ENCODE peak calls at places on chromosomes 13 and 19, in nine cellular contexts. One of them, this sample, is unnamed.

GRCh38 chr19:35086455-35086854 is 29.2 kb upstream of the FXYD3 start:
- DNase-seq in stomach: no peak
- DNase-seq in prostate gland: no peak
- DNase-seq in transverse colon: no peak
- DNase-seq in HepG2: no peak
- DNase-seq in HCT116: no peak
- DNase-seq in GM12891: no peak
- DNase-seq in spleen: peak; percentile 84
- DNase-seq in breast epithelium: no peak
- DNase-seq in this sample: no peak

GRCh38 chr19:18306903-18307681 is 15.8 kb downstream of the LSM4 start:
- DNase-seq in stomach: no peak
- DNase-seq in prostate gland: no peak
- DNase-seq in transverse colon: no peak
- DNase-seq in HepG2: no peak
- DNase-seq in HCT116: no peak
- DNase-seq in GM12891: no peak
- DNase-seq in spleen: peak; percentile 82
- DNase-seq in breast epithelium: no peak
- DNase-seq in this sample: no peak

GRCh38 chr13:100129605-100130004 is 40.7 kb downstream of the PCCA start:
- DNase-seq in stomach: no peak
- DNase-seq in prostate gland: no peak
- DNase-seq in transverse colon: no peak
- DNase-seq in HepG2: no peak
- DNase-seq in HCT116: no peak
- DNase-seq in GM12891: no peak
- DNase-seq in spleen: no peak
- DNase-seq in breast epithelium: no peak
- DNase-seq in this sample: no peak

GRCh38 chr19:40962460-40962961 is 28.6 kb upstream of the CYP2B6 start:
- DNase-seq in stomach: no peak
- DNase-seq in prostate gland: no peak
- DNase-seq in transverse colon: no peak
- DNase-seq in HepG2: peak; percentile 55
- DNase-seq in HCT116: no peak
- DNase-seq in GM12891: no peak
- DNase-seq in spleen: no peak
- DNase-seq in breast epithelium: no peak
- DNase-seq in this sample: no peak

GRCh38 chr19:16118489-16119033 is 6.9 kb downstream of the RAB8A start:
- DNase-seq in stomach: peak; percentile 52
- DNase-seq in prostate gland: no peak
- DNase-seq in transverse colon: peak; percentile 76
- DNase-seq in HepG2: no peak
- DNase-seq in HCT116: no peak
- DNase-seq in GM12891: peak; percentile 77
- DNase-seq in spleen: peak; percentile 90
- DNase-seq in breast epithelium: no peak
- DNase-seq in this sample: peak; percentile 83

GRCh38 chr19:37551123-37551993 is 43.2 kb downstream of the ZNF571 start:
- DNase-seq in stomach: no peak
- DNase-seq in prostate gland: no peak
- DNase-seq in transverse colon: peak; percentile 42
- DNase-seq in HepG2: no peak
- DNase-seq in HCT116: no peak
- DNase-seq in GM12891: peak; percentile 77
- DNase-seq in spleen: no peak
- DNase-seq in breast epithelium: no peak
- DNase-seq in this sample: peak; percentile 46

GRCh38 chr13:27375686-27376326 is 48.6 kb upstream of the GTF3A start:
- DNase-seq in stomach: peak; percentile 70
- DNase-seq in prostate gland: peak; percentile 30
- DNase-seq in transverse colon: peak; percentile 72
- DNase-seq in HepG2: peak; percentile 47
- DNase-seq in HCT116: peak; percentile 70
- DNase-seq in GM12891: peak; percentile 47
- DNase-seq in spleen: no peak
- DNase-seq in breast epithelium: no peak
- DNase-seq in this sample: no peak

GRCh38 chr19:34256835-34257558 is 2.6 kb downstream of the GARRE1 start:
- DNase-seq in stomach: no peak
- DNase-seq in prostate gland: no peak
- DNase-seq in transverse colon: no peak
- DNase-seq in HepG2: no peak
- DNase-seq in HCT116: no peak
- DNase-seq in GM12891: no peak
- DNase-seq in spleen: no peak
- DNase-seq in breast epithelium: no peak
- DNase-seq in this sample: no peak

GRCh38 chr19:29711584-29712132 is 3.4 kb downstream of the C19orf12 start:
- DNase-seq in stomach: no peak
- DNase-seq in prostate gland: no peak
- DNase-seq in transverse colon: no peak
- DNase-seq in HepG2: no peak
- DNase-seq in HCT116: no peak
- DNase-seq in GM12891: no peak
- DNase-seq in spleen: no peak
- DNase-seq in breast epithelium: no peak
- DNase-seq in this sample: no peak

GRCh38 chr19:11254662-11255061 is 7.7 kb downstream of the DOCK6 start:
- DNase-seq in stomach: no peak
- DNase-seq in prostate gland: no peak
- DNase-seq in transverse colon: no peak
- DNase-seq in HepG2: no peak
- DNase-seq in HCT116: no peak
- DNase-seq in GM12891: no peak
- DNase-seq in spleen: no peak
- DNase-seq in breast epithelium: no peak
- DNase-seq in this sample: no peak

GRCh38 chr19:290539-291521 is at the start of gene PLPP2:
- DNase-seq in stomach: peak; percentile 93
- DNase-seq in prostate gland: peak; percentile 88
- DNase-seq in transverse colon: peak; percentile 77
- DNase-seq in HepG2: no peak
- DNase-seq in HCT116: no peak
- DNase-seq in GM12891: peak; percentile 29
- DNase-seq in spleen: no peak
- DNase-seq in breast epithelium: peak; percentile 94
- DNase-seq in this sample: no peak

GRCh38 chr19:39386557-39386956 is 4.3 kb downstream of the PAF1 start:
- DNase-seq in stomach: no peak
- DNase-seq in prostate gland: no peak
- DNase-seq in transverse colon: no peak
- DNase-seq in HepG2: no peak
- DNase-seq in HCT116: no peak
- DNase-seq in GM12891: no peak
- DNase-seq in spleen: no peak
- DNase-seq in breast epithelium: no peak
- DNase-seq in this sample: no peak

GRCh38 chr13:112638157-112638750 is 50.3 kb upstream of the TUBGCP3 start:
- DNase-seq in stomach: no peak
- DNase-seq in prostate gland: no peak
- DNase-seq in transverse colon: no peak
- DNase-seq in HepG2: no peak
- DNase-seq in HCT116: no peak
- DNase-seq in GM12891: no peak
- DNase-seq in spleen: peak; percentile 54
- DNase-seq in breast epithelium: no peak
- DNase-seq in this sample: no peak

GRCh38 chr19:17469092-17469370 is 1.3 kb upstream of the SLC27A1 start:
- DNase-seq in stomach: no peak
- DNase-seq in prostate gland: no peak
- DNase-seq in transverse colon: no peak
- DNase-seq in HepG2: no peak
- DNase-seq in HCT116: no peak
- DNase-seq in GM12891: no peak
- DNase-seq in spleen: no peak
- DNase-seq in breast epithelium: no peak
- DNase-seq in this sample: no peak

GRCh38 chr13:106589716-106590115 is 21.8 kb upstream of the ARGLU1 start:
- DNase-seq in stomach: no peak
- DNase-seq in prostate gland: no peak
- DNase-seq in transverse colon: no peak
- DNase-seq in HepG2: no peak
- DNase-seq in HCT116: no peak
- DNase-seq in GM12891: no peak
- DNase-seq in spleen: no peak
- DNase-seq in breast epithelium: no peak
- DNase-seq in this sample: no peak

GRCh38 chr13:99436013-99436412 is 65.3 kb upstream of the TM9SF2 start:
- DNase-seq in stomach: no peak
- DNase-seq in prostate gland: no peak
- DNase-seq in transverse colon: no peak
- DNase-seq in HepG2: peak; percentile 11
- DNase-seq in HCT116: no peak
- DNase-seq in GM12891: no peak
- DNase-seq in spleen: no peak
- DNase-seq in breast epithelium: no peak
- DNase-seq in this sample: no peak

GRCh38 chr13:75402787-75403186 is 79.2 kb downstream of the TBC1D4 start:
- DNase-seq in stomach: no peak
- DNase-seq in prostate gland: no peak
- DNase-seq in transverse colon: no peak
- DNase-seq in HepG2: peak; percentile 45
- DNase-seq in HCT116: no peak
- DNase-seq in GM12891: no peak
- DNase-seq in spleen: no peak
- DNase-seq in breast epithelium: no peak
- DNase-seq in this sample: no peak

GRCh38 chr13:27954406-27954851 is 14.7 kb downstream of the CDX2 start:
- DNase-seq in stomach: peak; percentile 49
- DNase-seq in prostate gland: no peak
- DNase-seq in transverse colon: peak; percentile 53
- DNase-seq in HepG2: no peak
- DNase-seq in HCT116: no peak
- DNase-seq in GM12891: no peak
- DNase-seq in spleen: peak; percentile 75
- DNase-seq in breast epithelium: no peak
- DNase-seq in this sample: no peak

DNA sequence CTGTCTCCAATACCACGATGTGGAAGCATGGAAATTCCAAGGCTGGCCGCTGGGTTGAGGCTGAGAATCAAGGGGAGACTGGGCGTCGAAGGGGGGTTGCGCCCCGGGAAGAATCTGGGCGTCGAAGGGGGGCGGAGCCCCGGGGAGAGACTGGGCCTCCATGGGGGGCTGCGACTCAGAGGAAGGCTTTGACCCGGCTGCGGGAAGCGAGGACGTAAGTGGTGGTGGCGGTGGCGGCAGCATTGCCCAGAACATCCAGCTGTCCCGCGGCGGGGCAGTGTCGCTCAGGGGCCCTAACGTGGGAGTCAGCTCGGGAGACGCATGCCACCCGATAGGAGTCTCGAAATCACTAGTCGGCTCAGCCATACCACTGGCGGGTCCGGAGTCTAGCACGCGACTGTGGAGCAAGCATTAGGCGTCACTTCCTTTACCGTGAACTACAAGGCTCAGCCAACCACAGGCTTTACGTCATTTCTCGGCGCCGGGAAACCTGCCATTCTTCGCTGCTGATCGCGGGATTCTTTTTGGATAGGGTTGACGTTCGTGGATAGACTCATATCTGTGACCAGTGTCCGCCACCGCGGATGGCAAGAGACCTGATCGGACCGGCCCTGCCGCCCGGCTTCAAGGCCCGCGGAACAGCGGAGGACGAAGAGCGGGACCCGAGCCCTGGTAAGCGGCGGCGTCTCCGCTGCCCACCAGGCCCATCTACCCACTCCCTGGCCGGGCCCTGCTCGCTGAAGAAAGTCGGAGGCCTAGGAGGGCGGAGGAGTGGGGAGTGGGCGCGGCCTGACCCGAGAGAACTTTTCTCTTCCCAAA is at the start of the genes GPALPP1 and NUFIP1:
- DNase-seq in stomach: peak; percentile 94
- DNase-seq in prostate gland: peak; percentile 94
- DNase-seq in transverse colon: peak; percentile 94
- DNase-seq in HepG2: peak; percentile 93
- DNase-seq in HCT116: peak; percentile 90
- DNase-seq in GM12891: peak; percentile 92
- DNase-seq in spleen: peak; percentile 96
- DNase-seq in breast epithelium: peak; percentile 85
- DNase-seq in this sample: peak; percentile 93
- TF ChIP-seq POLR2A in stomach: no peak
- TF ChIP-seq POLR2A in prostate gland: no peak
- TF ChIP-seq POLR2A in transverse colon: peak; percentile 57
- TF ChIP-seq POLR2A in HepG2: peak; percentile 96
- TF ChIP-seq POLR2A in HCT116: peak; percentile 43
- TF ChIP-seq POLR2A in GM12891: peak; percentile 68
- TF ChIP-seq POLR2A in spleen: no peak
- TF ChIP-seq POLR2A in breast epithelium: no peak
- TF ChIP-seq POLR2A in this sample: peak; percentile 76

DNA sequence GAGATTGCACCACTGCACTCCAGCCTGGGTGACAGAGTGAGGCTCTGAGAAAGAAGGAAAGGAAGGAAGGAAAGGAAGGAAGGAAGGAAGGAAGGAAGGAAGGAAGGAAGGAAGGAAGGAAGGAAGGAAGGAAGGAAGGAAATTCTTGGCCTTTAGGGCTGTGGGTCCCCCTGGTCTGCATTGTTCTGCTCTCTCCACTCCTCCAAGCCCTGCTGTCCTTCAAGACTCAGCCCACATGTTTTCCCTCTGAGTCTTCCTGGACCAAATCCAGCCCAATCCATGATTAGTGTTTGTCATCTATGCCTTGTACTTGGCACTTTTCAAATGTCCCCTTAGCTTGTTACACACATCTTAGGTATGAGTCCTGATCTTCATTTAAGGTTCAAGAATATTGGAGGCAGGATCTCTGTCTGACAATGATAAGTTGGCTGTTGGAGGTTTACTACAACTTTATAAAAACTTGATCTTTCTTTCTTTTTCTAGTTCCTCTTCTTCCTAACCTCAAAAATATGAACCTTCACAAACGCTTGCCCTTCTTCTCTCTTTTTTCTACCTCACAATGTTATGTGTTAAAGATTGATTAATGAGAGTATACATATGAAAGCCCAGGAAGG is 48.9 kb upstream of the INTS6 start:
- DNase-seq in stomach: no peak
- DNase-seq in prostate gland: no peak
- DNase-seq in transverse colon: no peak
- DNase-seq in HepG2: no peak
- DNase-seq in HCT116: no peak
- DNase-seq in GM12891: no peak
- DNase-seq in spleen: no peak
- DNase-seq in breast epithelium: no peak
- DNase-seq in this sample: no peak
- TF ChIP-seq POLR2AphosphoS5 in stomach: no peak
- TF ChIP-seq POLR2AphosphoS5 in prostate gland: no peak
- TF ChIP-seq POLR2AphosphoS5 in transverse colon: no peak
- TF ChIP-seq POLR2AphosphoS5 in HepG2: no peak
- TF ChIP-seq POLR2AphosphoS5 in HCT116: no peak
- TF ChIP-seq POLR2AphosphoS5 in GM12891: no peak
- TF ChIP-seq POLR2AphosphoS5 in spleen: no peak
- TF ChIP-seq POLR2AphosphoS5 in breast epithelium: no peak
- TF ChIP-seq POLR2AphosphoS5 in this sample: no peak

GRCh38 chr19:1482361-1483066 is 3.5 kb upstream of the C19orf25 start:
- DNase-seq in stomach: no peak
- DNase-seq in prostate gland: no peak
- DNase-seq in transverse colon: no peak
- DNase-seq in HepG2: peak; percentile 35
- DNase-seq in HCT116: no peak
- DNase-seq in GM12891: no peak
- DNase-seq in spleen: no peak
- DNase-seq in breast epithelium: no peak
- DNase-seq in this sample: no peak
- TF ChIP-seq POLR2A in stomach: no peak
- TF ChIP-seq POLR2A in prostate gland: no peak
- TF ChIP-seq POLR2A in transverse colon: no peak
- TF ChIP-seq POLR2A in HepG2: no peak
- TF ChIP-seq POLR2A in HCT116: no peak
- TF ChIP-seq POLR2A in GM12891: no peak
- TF ChIP-seq POLR2A in spleen: no peak
- TF ChIP-seq POLR2A in breast epithelium: no peak
- TF ChIP-seq POLR2A in this sample: no peak

GRCh38 chr19:42244452-42245220 is 2.2 kb upstream of the GSK3A start:
- DNase-seq in stomach: peak; percentile 92
- DNase-seq in prostate gland: peak; percentile 93
- DNase-seq in transverse colon: peak; percentile 94
- DNase-seq in HepG2: peak; percentile 93
- DNase-seq in HCT116: peak; percentile 93
- DNase-seq in GM12891: peak; percentile 80
- DNase-seq in spleen: peak; percentile 98
- DNase-seq in breast epithelium: peak; percentile 92
- DNase-seq in this sample: peak; percentile 87
- TF ChIP-seq POLR2AphosphoS5 in stomach: peak; percentile 74
- TF ChIP-seq POLR2AphosphoS5 in prostate gland: peak; percentile 98
- TF ChIP-seq POLR2AphosphoS5 in transverse colon: peak; percentile 84
- TF ChIP-seq POLR2AphosphoS5 in HepG2: no peak
- TF ChIP-seq POLR2AphosphoS5 in HCT116: peak; percentile 32
- TF ChIP-seq POLR2AphosphoS5 in GM12891: no peak
- TF ChIP-seq POLR2AphosphoS5 in spleen: peak; percentile 85
- TF ChIP-seq POLR2AphosphoS5 in breast epithelium: peak; percentile 89
- TF ChIP-seq POLR2AphosphoS5 in this sample: no peak

This sample was measured in GM12892.